ENCODE peak calls at places on chromosomes 11 and 22, in eight cellular contexts. P, Q, F, M, O, T, H and A are unnamed samples.

GRCh38 chr11:134331565-134332188 is at the start of gene GLB1L2:
- DNase-seq in P (peak), Q (peak), F (peak), M (peak), O (no peak), T (no peak), H (no peak), A (no peak)

GRCh38 chr11:76597533-76598425 is 72.8 kb downstream of the LRRC32 start:
- DNase-seq in P (no peak), Q (no peak), F (peak), M (no peak), O (no peak), T (no peak), H (no peak), A (no peak)

GRCh38 chr11:94910281-94910680 is 63.1 kb downstream of the CWC15 start:
- DNase-seq in P (no peak), Q (no peak), F (no peak), M (no peak), O (no peak), T (no peak), H (no peak), A (no peak)

GRCh38 chr22:27959335-27960090 is 40.5 kb upstream of the PITPNB start:
- DNase-seq in P (no peak), Q (no peak), F (no peak), M (no peak), O (no peak), T (no peak), H (no peak), A (no peak)

GRCh38 chr11:10606536-10607208 is 38.2 kb upstream of the LYVE1 start:
- DNase-seq in P (no peak), Q (no peak), F (no peak), M (no peak), O (no peak), T (peak), H (peak), A (no peak)

GRCh38 chr22:48706934-48707748 is 1120.5 kb downstream of the BRD1 start:
- DNase-seq in P (no peak), Q (no peak), F (no peak), M (no peak), O (no peak), T (no peak), H (no peak), A (no peak)

GRCh38 chr11:24661313-24661712 is 164.5 kb downstream of the LUZP2 start:
- DNase-seq in P (peak), Q (no peak), F (no peak), M (no peak), O (no peak), T (no peak), H (no peak), A (no peak)

GRCh38 chr11:134676516-134677287 is 264.7 kb upstream of the B3GAT1 start:
- DNase-seq in P (no peak), Q (no peak), F (no peak), M (no peak), O (no peak), T (no peak), H (no peak), A (peak)

GRCh38 chr11:75013051-75013450 is 24.3 kb downstream of the NEU3 start:
- DNase-seq in P (no peak), Q (peak), F (no peak), M (no peak), O (no peak), T (no peak), H (peak), A (no peak)

GRCh38 chr11:10594407-10594806 is 25.9 kb upstream of the LYVE1 start:
- DNase-seq in P (no peak), Q (no peak), F (no peak), M (no peak), O (no peak), T (peak), H (no peak), A (no peak)

GRCh38 chr11:69524291-69524882 is 42.9 kb downstream of the LINC01488 start:
- DNase-seq in P (no peak), Q (no peak), F (no peak), M (no peak), O (no peak), T (no peak), H (peak), A (no peak)

GRCh38 chr11:94664336-94664735 is 97.2 kb downstream of the PIWIL4 start:
- DNase-seq in P (no peak), Q (no peak), F (no peak), M (no peak), O (no peak), T (peak), H (no peak), A (no peak)

GRCh38 chr11:75826463-75827220 is 11.6 kb downstream of the UVRAG start:
- DNase-seq in P (no peak), Q (no peak), F (no peak), M (no peak), O (no peak), T (no peak), H (peak), A (no peak)

GRCh38 chr11:111602865-111603632 is 800 bp downstream of the SIK2 start:
- DNase-seq in P (no peak), Q (no peak), F (no peak), M (peak), O (no peak), T (no peak), H (peak), A (no peak)

DNA sequence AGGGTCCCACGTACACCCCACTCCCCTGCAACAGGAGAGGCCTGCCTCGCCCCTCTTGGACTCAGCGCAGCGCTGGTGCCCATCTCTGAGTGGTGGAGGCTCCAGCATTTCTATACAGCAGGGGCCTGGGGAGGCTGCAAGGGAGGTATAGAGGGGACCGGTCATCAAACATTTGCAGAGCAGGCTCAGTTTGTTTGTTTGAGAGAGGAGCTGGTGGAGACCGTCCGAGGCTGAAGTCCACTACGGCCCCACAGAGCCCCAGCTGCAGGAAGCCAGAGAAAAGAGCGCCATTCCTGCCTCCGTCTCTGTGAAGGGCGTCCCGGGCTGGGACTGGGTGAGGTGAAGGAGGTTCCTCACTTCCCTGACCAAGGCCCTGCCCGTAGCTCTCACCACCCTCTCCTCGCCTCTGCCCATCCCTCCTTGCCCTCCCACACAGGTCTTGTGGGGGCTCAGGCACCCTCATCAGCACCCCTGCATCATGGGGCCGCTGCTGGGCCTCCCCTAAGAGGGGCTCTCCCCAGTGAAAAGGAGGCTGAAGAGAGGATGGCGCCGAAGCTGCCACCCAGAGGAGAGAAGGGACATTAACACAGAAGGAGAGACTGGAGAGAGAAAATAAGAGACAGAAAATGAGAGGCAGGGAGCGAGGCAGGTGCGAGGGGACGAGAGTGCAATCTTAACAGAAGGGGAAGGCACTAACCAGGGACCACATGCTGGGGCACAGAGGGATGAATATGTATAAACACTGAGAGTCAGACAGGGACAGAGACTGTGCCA is 24.6 kb downstream of the RPUSD4 start:
- DNase-seq in P (no peak), Q (peak), F (no peak), M (no peak), O (no peak), T (no peak), H (no peak), A (no peak)
- TF ChIP-seq CTCF in P (peak), Q (peak), F (no peak), M (no peak), O (no peak), T (peak), H (no peak), A (peak)

DNA sequence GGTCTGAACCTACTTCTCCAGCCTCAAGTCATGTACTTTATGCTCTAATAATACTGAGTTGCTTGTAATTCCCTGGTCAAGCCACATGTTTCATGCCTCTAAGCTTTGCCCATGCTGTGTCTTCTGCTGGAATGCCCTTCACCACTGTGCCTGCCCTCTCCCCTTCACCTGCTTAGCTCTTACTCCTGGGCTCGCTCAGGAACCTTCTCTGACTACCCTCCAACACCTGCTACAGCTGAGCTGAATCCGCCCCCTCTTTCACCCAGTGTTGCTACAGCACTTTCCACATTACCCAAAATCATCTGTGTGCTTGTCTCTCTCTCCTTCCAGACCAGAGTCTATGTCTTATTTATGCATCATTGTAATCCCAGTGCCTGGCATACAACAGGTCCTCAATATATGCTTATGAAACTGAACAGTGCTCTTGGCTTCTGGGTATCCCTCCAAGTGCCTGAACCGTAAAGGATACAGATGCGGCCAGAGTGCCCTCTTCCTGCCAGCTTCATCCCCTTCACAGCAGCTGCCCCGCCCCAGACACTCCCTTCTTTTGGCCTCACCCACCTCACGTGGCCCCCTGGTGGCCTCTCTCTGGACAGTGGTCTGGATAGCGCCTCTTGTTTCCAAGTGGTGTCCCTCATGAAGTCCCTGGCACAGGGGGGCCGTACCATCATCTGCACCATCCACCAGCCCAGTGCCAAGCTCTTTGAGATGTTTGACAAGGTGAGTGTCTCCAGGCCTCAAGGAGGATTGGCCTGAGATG is 7.1 kb downstream of the ABCG4 start:
- DNase-seq in P (peak), Q (peak), F (no peak), M (no peak), O (no peak), T (no peak), H (no peak), A (no peak)
- TF ChIP-seq CTCF in P (peak), Q (peak), F (no peak), M (no peak), O (no peak), T (no peak), H (peak), A (no peak)

DNA sequence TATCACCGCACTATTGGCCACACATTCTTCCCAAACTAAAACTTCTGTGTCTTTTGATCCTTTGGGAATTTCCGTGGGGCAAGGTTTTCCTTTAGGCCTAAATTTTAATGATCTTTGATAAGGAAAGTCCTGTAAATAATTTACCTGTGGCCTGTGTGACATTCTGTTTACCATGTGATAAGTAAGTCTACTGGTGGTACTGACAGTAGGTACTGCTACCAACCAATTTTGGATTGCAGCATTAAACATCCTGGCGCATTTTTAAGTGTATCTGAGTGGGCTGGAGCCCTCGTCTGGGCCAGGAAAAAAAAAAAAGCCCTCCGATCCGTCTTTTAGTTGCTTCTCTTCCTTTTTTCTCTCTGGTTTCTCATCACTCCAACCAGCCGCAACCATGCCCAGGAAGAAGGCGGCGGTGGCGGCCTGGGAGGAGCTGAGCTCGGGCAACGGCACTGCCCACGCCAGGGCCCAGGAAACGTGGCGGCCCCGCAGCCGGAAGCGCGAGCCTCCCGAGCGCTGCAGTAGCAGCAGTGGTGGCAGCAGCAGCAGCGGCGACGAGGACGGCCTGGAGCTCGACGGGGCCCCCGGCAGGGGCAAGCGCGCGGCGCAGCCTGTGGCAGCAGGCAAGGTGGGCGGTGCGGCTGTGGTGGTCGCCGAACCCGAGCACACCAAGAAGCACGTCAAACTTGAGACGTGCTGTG is 33.6 kb downstream of the ASRGL1 start:
- DNase-seq in P (no peak), Q (no peak), F (no peak), M (no peak), O (no peak), T (no peak), H (no peak), A (no peak)
- TF ChIP-seq CTCF in P (no peak), Q (no peak), F (no peak), M (no peak), O (no peak), T (no peak), H (no peak), A (no peak)

GRCh38 chr22:50526849-50527801 is 1.7 kb upstream of the SCO2 start:
- DNase-seq in P (peak), Q (peak), F (peak), M (peak), O (peak), T (no peak), H (no peak), A (no peak)

GRCh38 chr22:50525991-50526848 is 822 bp upstream of the SCO2 start:
- DNase-seq in P (peak), Q (peak), F (peak), M (peak), O (peak), T (no peak), H (peak), A (peak)

GRCh38 chr22:50524664-50525103 is 714 bp downstream of the SCO2 start:
- DNase-seq in P (no peak), Q (no peak), F (no peak), M (no peak), O (no peak), T (no peak), H (no peak), A (no peak)

GRCh38 chr22:50523806-50524663 is 1.4 kb downstream of the SCO2 start:
- DNase-seq in P (peak), Q (no peak), F (no peak), M (no peak), O (peak), T (no peak), H (no peak), A (no peak)

DNA sequence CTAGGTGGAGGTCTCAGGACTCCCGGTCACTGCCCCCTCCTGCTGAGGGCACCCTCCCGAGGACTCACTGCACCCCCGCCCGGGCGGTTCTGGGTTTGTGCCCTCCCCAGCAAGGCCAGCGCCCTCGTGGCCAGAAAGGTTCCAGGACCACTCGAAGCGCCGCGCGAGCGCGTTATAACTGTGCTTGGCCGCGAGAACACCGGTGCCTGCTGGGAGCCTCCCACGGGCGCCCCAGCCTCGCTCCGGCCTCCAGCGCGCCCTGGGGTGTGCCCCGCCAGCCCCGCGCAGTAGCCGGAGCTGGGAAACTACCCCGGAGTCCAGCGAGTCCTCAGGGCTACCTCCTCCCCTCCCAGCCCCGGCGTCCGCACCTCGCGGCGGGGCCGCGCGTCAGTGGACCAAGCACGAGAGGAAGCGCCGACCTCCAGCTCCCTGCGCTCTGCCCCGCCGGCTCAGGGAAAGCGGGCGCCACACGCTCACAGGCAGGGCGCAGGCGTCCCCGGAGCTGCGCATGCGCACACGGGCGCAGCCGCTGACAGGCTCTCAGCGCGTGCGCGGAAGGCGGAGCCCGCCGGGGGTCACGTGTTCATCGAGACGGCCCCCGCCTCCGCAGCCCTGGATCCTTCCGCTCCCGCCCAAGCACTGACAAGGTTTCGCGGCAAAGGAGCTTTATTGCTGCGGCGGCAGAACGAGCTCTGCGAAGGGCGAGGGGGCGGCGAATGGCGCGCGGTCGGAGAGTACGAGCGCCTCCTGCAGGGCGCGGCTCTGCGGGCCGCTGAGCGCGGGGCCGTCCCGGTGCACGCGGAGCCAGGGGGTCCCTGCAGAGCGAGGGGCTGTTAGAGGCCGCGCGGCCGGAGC is at the start of gene SCO2:
- DNase-seq in P (peak), Q (peak), F (peak), M (peak), O (peak), T (no peak), H (peak), A (peak)
- TF ChIP-seq CTCF in P (peak), Q (peak), F (peak), M (peak), O (no peak), T (peak), H (peak), A (peak)

GRCh38 chr11:106133529-106133928 is 56.1 kb downstream of the AASDHPPT start:
- DNase-seq in P (no peak), Q (no peak), F (no peak), M (no peak), O (no peak), T (no peak), H (no peak), A (no peak)
- TF ChIP-seq CTCF in P (peak), Q (peak), F (no peak), M (no peak), O (no peak), T (peak), H (peak), A (peak)

GRCh38 chr11:100632970-100633452 is 54.1 kb upstream of the ARHGAP42 start:
- DNase-seq in P (peak), Q (peak), F (peak), M (peak), O (no peak), T (no peak), H (peak), A (no peak)

GRCh38 chr11:100630898-100631297 is 56.2 kb upstream of the ARHGAP42 start:
- DNase-seq in P (no peak), Q (no peak), F (no peak), M (no peak), O (no peak), T (peak), H (peak), A (no peak)

GRCh38 chr11:100625041-100625440 is 62.0 kb upstream of the ARHGAP42 start:
- DNase-seq in P (no peak), Q (no peak), F (no peak), M (no peak), O (no peak), T (no peak), H (no peak), A (no peak)

GRCh38 chr11:100631316-100631715 is 55.8 kb upstream of the ARHGAP42 start:
- DNase-seq in P (no peak), Q (no peak), F (no peak), M (no peak), O (no peak), T (no peak), H (no peak), A (no peak)

DNA sequence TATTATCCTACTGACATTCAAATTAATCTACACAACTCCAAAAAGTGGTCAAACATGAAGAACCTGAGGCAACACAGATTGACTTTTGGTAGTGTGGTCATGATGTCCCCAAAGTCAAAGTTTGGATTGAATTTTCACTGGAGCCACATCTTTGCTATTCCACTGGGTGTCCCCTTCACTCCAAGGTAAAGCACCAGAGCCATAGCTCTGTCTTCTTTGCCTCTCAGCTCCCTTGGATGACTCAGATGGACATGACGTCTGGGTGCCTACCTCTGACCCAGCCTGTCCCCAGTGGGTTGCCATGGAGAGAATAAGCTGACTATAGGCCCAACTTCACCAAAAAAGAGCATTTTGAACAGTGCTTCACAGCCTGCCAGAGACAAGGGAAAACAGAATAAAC is 57.4 kb upstream of the ARHGAP42 start:
- DNase-seq in P (peak), Q (no peak), F (no peak), M (no peak), O (no peak), T (no peak), H (no peak), A (no peak)
- TF ChIP-seq CTCF in P (peak), Q (peak), F (no peak), M (no peak), O (no peak), T (peak), H (no peak), A (no peak)

DNA sequence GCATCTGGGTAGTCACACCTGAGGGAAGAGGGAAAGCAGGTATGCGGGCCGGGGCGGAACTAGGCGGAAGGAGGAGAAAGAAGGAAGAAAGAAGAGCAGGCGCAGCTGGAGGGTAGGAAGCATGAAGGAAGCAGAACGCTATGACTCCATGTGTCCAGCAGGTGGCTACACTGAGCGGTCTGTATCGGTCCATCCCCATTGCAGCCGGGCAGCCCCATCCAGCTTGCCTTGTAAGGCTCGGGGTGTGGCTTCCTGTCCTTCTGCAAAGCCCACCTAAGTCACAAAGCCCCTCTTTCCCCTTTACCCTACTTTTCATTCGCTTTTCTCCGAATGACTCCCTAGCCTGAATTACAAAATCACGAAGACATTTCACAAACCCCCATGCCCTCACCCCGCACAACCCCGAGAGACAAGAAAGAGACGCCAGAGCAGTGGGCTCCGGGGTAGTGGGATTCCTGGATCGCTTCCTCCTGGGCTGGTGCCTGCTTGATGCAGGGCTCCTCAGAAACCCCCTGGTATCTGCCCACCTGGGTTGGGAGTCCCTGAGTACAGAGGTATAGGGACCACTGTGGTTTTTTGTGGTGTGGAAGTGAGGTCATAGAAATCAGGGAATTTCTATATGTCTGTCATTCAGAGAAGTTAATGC is 39.9 kb downstream of the BUD13 start:
- DNase-seq in P (peak), Q (peak), F (peak), M (peak), O (peak), T (no peak), H (peak), A (no peak)
- TF ChIP-seq CTCF in P (peak), Q (peak), F (peak), M (peak), O (peak), T (peak), H (peak), A (peak)